ENCODE peak calls at places on chromosomes 11 and 22, in eight cellular contexts. Z, O, E, M, S, B, Y and L are unnamed samples.
A peak's percentile ranks its signal among the peaks of the same experiment; 100 is the strongest.

GRCh38 chr11:19811391-19811790 is 98.8 kb downstream of the NAV2 start:
- DNase-seq in M (no peak), Z (no peak), S (no peak), O (no peak), Y (no peak), B (no peak), E (no peak), L (no peak)

GRCh38 chr11:13118194-13118593 is 109.1 kb downstream of the RASSF10 start:
- DNase-seq in Z (no peak), M (no peak), Y (peak; percentile 93), E (no peak), O (no peak), S (no peak), B (no peak), L (no peak)

GRCh38 chr11:84855846-84856245 is 771.3 kb downstream of the DLG2 start:
- DNase-seq in B (no peak), M (no peak), O (no peak), Y (peak; percentile 67), E (no peak), S (no peak), Z (no peak), L (no peak)

GRCh38 chr11:91804057-91804456 is 420.6 kb upstream of the FAT3 start:
- DNase-seq in M (no peak), Y (no peak), Z (no peak), E (no peak), S (no peak), O (no peak), B (no peak), L (no peak)

GRCh38 chr11:85721191-85721590 is 35.2 kb upstream of the CCDC89 start:
- DNase-seq in O (no peak), B (no peak), Z (no peak), Y (no peak), M (no peak), S (no peak), E (no peak), L (no peak)

GRCh38 chr11:77170107-77170506 is 42.1 kb downstream of the MYO7A start:
- DNase-seq in S (no peak), Z (no peak), B (no peak), M (no peak), O (no peak), Y (no peak), E (no peak), L (no peak)

GRCh38 chr11:126212089-126212660 is 593 bp downstream of the FAM118B start:
- DNase-seq in S (no peak), E (no peak), O (no peak), B (no peak), Z (no peak), M (no peak), Y (peak; percentile 5), L (no peak)

GRCh38 chr11:13318498-13319295 is 41.1 kb downstream of the BMAL1 start:
- DNase-seq in O (no peak), B (no peak), Z (no peak), E (no peak), S (no peak), M (no peak), Y (peak; percentile 17), L (no peak)

GRCh38 chr22:18032455-18033101 is 8.2 kb upstream of the MICAL3 start:
- DNase-seq in Z (no peak), M (no peak), O (no peak), B (no peak), S (no peak), Y (peak; percentile 43), E (no peak), L (no peak)